ENCODE peak calls at places on chromosomes 13 and 19, in five cellular contexts. One of them, this sample, is unnamed.
A peak's percentile ranks its signal among the peaks of the same experiment; 100 is the strongest.

GRCh38 chr19:34667349-34668076 is 9.4 kb downstream of the SCGB2B2 start:
- DNase-seq in activated CD8-positive, alpha-beta T cell treated with anti-CD3 and anti-CD28 coated beads for 36 hours: no peak
- DNase-seq in RWPE1: peak; percentile 8
- DNase-seq in ovary: peak; percentile 39
- DNase-seq in fibroblast of mammary gland: peak; percentile 15
- DNase-seq in this sample: peak; percentile 15

GRCh38 chr13:65597839-65598818 is 1632.0 kb downstream of the PCDH9 start:
- DNase-seq in activated CD8-positive, alpha-beta T cell treated with anti-CD3 and anti-CD28 coated beads for 36 hours: no peak
- DNase-seq in RWPE1: no peak
- DNase-seq in ovary: no peak
- DNase-seq in fibroblast of mammary gland: peak; percentile 67
- DNase-seq in this sample: no peak

GRCh38 chr19:52138614-52139290 is 986 bp downstream of the ZNF616 start:
- DNase-seq in activated CD8-positive, alpha-beta T cell treated with anti-CD3 and anti-CD28 coated beads for 36 hours: peak; percentile 56
- DNase-seq in RWPE1: peak; percentile 19
- DNase-seq in ovary: peak; percentile 47
- DNase-seq in fibroblast of mammary gland: peak; percentile 16
- DNase-seq in this sample: peak; percentile 25

GRCh38 chr19:33719366-33720154 is 77.1 kb upstream of the KCTD15 start:
- DNase-seq in activated CD8-positive, alpha-beta T cell treated with anti-CD3 and anti-CD28 coated beads for 36 hours: no peak
- DNase-seq in RWPE1: no peak
- DNase-seq in ovary: no peak
- DNase-seq in fibroblast of mammary gland: no peak
- DNase-seq in this sample: no peak

GRCh38 chr13:66778461-66778860 is 451.7 kb downstream of the PCDH9 start:
- DNase-seq in activated CD8-positive, alpha-beta T cell treated with anti-CD3 and anti-CD28 coated beads for 36 hours: no peak
- DNase-seq in RWPE1: no peak
- DNase-seq in ovary: no peak
- DNase-seq in fibroblast of mammary gland: peak; percentile 2
- DNase-seq in this sample: no peak

GRCh38 chr13:99970761-99971575 is 599 bp downstream of the ZIC5 start:
- DNase-seq in activated CD8-positive, alpha-beta T cell treated with anti-CD3 and anti-CD28 coated beads for 36 hours: no peak
- DNase-seq in RWPE1: no peak
- DNase-seq in ovary: peak; percentile 19
- DNase-seq in fibroblast of mammary gland: no peak
- DNase-seq in this sample: no peak

GRCh38 chr19:51742736-51743288 is 8.9 kb downstream of the FPR1 start:
- DNase-seq in activated CD8-positive, alpha-beta T cell treated with anti-CD3 and anti-CD28 coated beads for 36 hours: no peak
- DNase-seq in RWPE1: no peak
- DNase-seq in ovary: no peak
- DNase-seq in fibroblast of mammary gland: peak; percentile 94
- DNase-seq in this sample: no peak

GRCh38 chr19:39341122-39341719 is 1.0 kb upstream of the SAMD4B start:
- DNase-seq in activated CD8-positive, alpha-beta T cell treated with anti-CD3 and anti-CD28 coated beads for 36 hours: no peak
- DNase-seq in RWPE1: no peak
- DNase-seq in ovary: peak; percentile 58
- DNase-seq in fibroblast of mammary gland: no peak
- DNase-seq in this sample: peak; percentile 51

DNA sequence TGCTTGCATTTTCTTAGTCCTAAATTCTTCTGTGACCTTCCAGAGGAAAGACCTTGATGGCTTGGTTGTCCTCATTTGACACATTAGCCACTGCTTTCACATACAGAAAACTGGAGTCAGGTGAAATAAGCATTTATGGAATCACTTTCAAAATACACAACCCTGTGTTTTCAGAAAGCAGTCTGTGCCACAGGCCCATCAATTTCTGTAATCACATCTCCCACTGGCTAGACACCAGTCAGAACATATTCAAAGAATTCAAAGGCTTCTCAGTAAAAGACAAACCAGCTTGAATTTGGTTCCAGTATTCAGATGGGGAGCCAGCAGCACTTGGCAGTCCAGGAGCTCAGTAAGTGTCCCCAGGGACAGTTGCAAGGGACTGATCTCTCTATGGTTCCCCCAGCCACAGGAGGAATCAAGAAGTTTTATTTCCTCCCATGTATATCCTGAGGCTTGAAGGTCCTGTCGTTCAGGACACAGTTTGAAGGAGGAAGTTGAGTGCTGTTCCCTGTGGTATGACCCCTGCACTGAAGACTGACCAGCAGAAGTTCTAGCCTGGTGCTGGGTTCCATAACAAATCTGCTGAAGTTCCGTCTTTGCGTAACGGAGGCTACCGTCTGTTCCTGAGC is 214.3 kb downstream of the FOXO1 start:
- DNase-seq in activated CD8-positive, alpha-beta T cell treated with anti-CD3 and anti-CD28 coated beads for 36 hours: no peak
- DNase-seq in RWPE1: no peak
- DNase-seq in ovary: no peak
- DNase-seq in fibroblast of mammary gland: no peak
- DNase-seq in this sample: no peak
- TF ChIP-seq CTCF in activated CD8-positive, alpha-beta T cell treated with anti-CD3 and anti-CD28 coated beads for 36 hours: no peak
- TF ChIP-seq CTCF in RWPE1: no peak
- TF ChIP-seq CTCF in ovary: no peak
- TF ChIP-seq CTCF in fibroblast of mammary gland: no peak
- TF ChIP-seq CTCF in this sample: no peak

DNA sequence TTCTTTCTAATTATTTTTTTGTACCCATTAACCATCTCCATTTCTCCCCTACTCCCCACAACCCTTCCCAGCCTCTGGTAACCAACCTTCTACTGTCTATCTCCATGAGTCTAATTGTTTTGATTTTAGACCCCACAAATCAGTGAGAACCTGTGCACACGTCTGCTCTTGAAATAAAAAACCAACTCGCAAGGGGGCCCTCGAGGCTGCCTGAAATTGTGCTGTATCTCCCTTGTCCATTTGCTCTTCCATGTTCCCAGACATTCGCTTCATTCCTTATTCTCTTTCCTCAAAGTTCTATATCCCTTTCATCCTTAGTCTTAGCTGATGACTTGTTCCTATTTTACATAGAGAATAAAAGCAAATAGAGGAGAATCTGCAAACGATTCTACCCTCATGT is 95.0 kb downstream of the GPC5 start:
- DNase-seq in activated CD8-positive, alpha-beta T cell treated with anti-CD3 and anti-CD28 coated beads for 36 hours: no peak
- DNase-seq in RWPE1: no peak
- DNase-seq in ovary: no peak
- DNase-seq in fibroblast of mammary gland: no peak
- DNase-seq in this sample: no peak
- TF ChIP-seq CTCF in activated CD8-positive, alpha-beta T cell treated with anti-CD3 and anti-CD28 coated beads for 36 hours: no peak
- TF ChIP-seq CTCF in RWPE1: no peak
- TF ChIP-seq CTCF in ovary: no peak
- TF ChIP-seq CTCF in fibroblast of mammary gland: no peak
- TF ChIP-seq CTCF in this sample: no peak

DNA sequence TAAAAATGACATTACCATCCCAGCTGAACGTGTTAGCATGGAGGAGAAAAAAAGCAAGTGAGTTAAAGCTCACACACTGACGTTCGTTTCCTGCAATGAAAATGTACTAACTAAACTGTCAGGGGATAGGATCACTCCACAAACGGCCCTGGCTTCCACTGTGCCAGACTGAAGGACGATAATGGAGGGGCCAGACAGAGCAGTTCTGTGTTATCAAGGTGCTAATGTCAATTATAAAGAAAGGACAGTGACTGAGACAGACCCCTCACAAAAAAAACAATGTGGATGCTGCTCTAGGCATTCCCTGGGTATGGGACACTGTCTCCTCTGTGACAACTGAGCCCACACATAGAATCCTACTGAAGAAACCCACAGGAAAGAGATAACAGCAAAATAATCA is 43.7 kb upstream of the SLC15A1 start:
- DNase-seq in activated CD8-positive, alpha-beta T cell treated with anti-CD3 and anti-CD28 coated beads for 36 hours: no peak
- DNase-seq in RWPE1: no peak
- DNase-seq in ovary: no peak
- DNase-seq in fibroblast of mammary gland: no peak
- DNase-seq in this sample: no peak
- TF ChIP-seq CTCF in activated CD8-positive, alpha-beta T cell treated with anti-CD3 and anti-CD28 coated beads for 36 hours: no peak
- TF ChIP-seq CTCF in RWPE1: no peak
- TF ChIP-seq CTCF in ovary: no peak
- TF ChIP-seq CTCF in fibroblast of mammary gland: no peak
- TF ChIP-seq CTCF in this sample: no peak

DNA sequence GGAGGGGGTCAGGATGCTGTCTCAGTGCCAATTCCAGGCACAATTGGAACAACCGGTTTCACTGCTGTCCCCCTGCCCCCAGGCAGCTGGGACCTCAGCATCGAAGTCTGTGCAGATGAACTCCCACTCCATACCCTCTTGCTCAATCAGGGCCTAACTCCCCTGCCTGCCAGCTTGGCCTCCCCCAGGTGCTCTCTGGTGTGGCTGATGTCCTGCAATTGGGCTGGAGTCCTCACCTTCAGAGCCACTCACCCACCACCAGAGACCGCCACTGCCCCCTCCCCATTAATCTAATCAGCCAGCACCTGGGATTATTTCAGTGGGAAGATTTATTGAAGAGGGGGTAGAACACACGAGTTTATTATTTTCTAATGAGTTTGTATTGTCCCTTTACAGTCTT is 118.8 kb downstream of the MIPEP start:
- DNase-seq in activated CD8-positive, alpha-beta T cell treated with anti-CD3 and anti-CD28 coated beads for 36 hours: no peak
- DNase-seq in RWPE1: no peak
- DNase-seq in ovary: no peak
- DNase-seq in fibroblast of mammary gland: no peak
- DNase-seq in this sample: no peak
- TF ChIP-seq CTCF in activated CD8-positive, alpha-beta T cell treated with anti-CD3 and anti-CD28 coated beads for 36 hours: no peak
- TF ChIP-seq CTCF in RWPE1: no peak
- TF ChIP-seq CTCF in ovary: no peak
- TF ChIP-seq CTCF in fibroblast of mammary gland: no peak
- TF ChIP-seq CTCF in this sample: peak; percentile 8

GRCh38 chr13:51935326-51936171 is 73.8 kb downstream of the CCDC70 start:
- DNase-seq in activated CD8-positive, alpha-beta T cell treated with anti-CD3 and anti-CD28 coated beads for 36 hours: no peak
- DNase-seq in RWPE1: peak; percentile 20
- DNase-seq in ovary: no peak
- DNase-seq in fibroblast of mammary gland: peak; percentile 4
- DNase-seq in this sample: no peak
- TF ChIP-seq CTCF in activated CD8-positive, alpha-beta T cell treated with anti-CD3 and anti-CD28 coated beads for 36 hours: no peak
- TF ChIP-seq CTCF in RWPE1: peak; percentile 12
- TF ChIP-seq CTCF in ovary: no peak
- TF ChIP-seq CTCF in fibroblast of mammary gland: peak; percentile 24
- TF ChIP-seq CTCF in this sample: no peak

DNA sequence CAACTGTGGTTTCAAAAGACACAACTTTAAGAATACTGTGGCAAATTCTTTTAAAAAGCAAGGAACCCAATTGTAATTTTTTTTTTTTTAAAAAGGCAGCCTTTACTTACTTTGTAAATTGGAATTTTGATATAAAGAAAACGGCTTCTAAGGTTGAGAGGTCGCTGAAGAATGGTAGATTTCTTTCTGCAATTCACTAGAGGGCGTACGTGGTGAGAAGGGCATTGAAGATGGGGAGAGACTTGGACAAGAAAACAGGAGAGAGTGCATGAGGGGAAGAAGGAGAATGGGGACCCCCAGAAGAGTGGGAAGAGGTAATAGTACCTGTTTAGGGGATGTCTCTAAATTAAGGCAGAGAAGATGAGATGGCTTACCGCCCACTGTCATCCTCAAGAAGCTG is 33.5 kb upstream of the PABPC3 start:
- DNase-seq in activated CD8-positive, alpha-beta T cell treated with anti-CD3 and anti-CD28 coated beads for 36 hours: no peak
- DNase-seq in RWPE1: no peak
- DNase-seq in ovary: no peak
- DNase-seq in fibroblast of mammary gland: no peak
- DNase-seq in this sample: no peak
- TF ChIP-seq CTCF in activated CD8-positive, alpha-beta T cell treated with anti-CD3 and anti-CD28 coated beads for 36 hours: no peak
- TF ChIP-seq CTCF in RWPE1: no peak
- TF ChIP-seq CTCF in ovary: no peak
- TF ChIP-seq CTCF in fibroblast of mammary gland: no peak
- TF ChIP-seq CTCF in this sample: no peak

GRCh38 chr19:3035542-3036118 is 6.5 kb upstream of the TLE2 start:
- DNase-seq in activated CD8-positive, alpha-beta T cell treated with anti-CD3 and anti-CD28 coated beads for 36 hours: peak; percentile 98
- DNase-seq in RWPE1: peak; percentile 100
- DNase-seq in ovary: peak; percentile 98
- DNase-seq in fibroblast of mammary gland: peak; percentile 99
- DNase-seq in this sample: peak; percentile 100
- TF ChIP-seq CTCF in activated CD8-positive, alpha-beta T cell treated with anti-CD3 and anti-CD28 coated beads for 36 hours: no peak
- TF ChIP-seq CTCF in RWPE1: no peak
- TF ChIP-seq CTCF in ovary: no peak
- TF ChIP-seq CTCF in fibroblast of mammary gland: no peak
- TF ChIP-seq CTCF in this sample: no peak

DNA sequence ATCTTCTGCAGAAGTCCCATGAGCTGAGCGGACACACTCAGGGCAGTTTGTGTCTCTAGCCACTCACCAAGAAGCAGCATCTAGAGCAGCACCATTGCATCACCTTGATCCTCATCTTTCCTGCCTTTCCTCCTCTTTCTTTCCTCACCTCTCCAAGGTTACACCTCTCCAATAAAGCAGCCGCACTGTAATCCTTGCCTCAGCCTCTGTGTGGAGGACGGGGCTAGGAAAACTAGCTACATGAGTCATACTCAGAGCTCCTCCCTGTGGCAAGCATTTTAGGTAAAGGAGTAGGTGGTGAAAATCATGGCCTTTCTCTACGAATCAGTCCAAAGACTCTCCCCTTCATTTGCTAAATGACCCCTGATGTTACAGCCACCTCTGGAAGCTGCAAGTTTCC is 108.8 kb downstream of the DNAJC15 start:
- DNase-seq in activated CD8-positive, alpha-beta T cell treated with anti-CD3 and anti-CD28 coated beads for 36 hours: no peak
- DNase-seq in RWPE1: peak; percentile 75
- DNase-seq in ovary: no peak
- DNase-seq in fibroblast of mammary gland: peak; percentile 42
- DNase-seq in this sample: peak; percentile 31
- TF ChIP-seq CTCF in activated CD8-positive, alpha-beta T cell treated with anti-CD3 and anti-CD28 coated beads for 36 hours: no peak
- TF ChIP-seq CTCF in RWPE1: no peak
- TF ChIP-seq CTCF in ovary: peak; percentile 7
- TF ChIP-seq CTCF in fibroblast of mammary gland: peak; percentile 27
- TF ChIP-seq CTCF in this sample: peak; percentile 49

DNA sequence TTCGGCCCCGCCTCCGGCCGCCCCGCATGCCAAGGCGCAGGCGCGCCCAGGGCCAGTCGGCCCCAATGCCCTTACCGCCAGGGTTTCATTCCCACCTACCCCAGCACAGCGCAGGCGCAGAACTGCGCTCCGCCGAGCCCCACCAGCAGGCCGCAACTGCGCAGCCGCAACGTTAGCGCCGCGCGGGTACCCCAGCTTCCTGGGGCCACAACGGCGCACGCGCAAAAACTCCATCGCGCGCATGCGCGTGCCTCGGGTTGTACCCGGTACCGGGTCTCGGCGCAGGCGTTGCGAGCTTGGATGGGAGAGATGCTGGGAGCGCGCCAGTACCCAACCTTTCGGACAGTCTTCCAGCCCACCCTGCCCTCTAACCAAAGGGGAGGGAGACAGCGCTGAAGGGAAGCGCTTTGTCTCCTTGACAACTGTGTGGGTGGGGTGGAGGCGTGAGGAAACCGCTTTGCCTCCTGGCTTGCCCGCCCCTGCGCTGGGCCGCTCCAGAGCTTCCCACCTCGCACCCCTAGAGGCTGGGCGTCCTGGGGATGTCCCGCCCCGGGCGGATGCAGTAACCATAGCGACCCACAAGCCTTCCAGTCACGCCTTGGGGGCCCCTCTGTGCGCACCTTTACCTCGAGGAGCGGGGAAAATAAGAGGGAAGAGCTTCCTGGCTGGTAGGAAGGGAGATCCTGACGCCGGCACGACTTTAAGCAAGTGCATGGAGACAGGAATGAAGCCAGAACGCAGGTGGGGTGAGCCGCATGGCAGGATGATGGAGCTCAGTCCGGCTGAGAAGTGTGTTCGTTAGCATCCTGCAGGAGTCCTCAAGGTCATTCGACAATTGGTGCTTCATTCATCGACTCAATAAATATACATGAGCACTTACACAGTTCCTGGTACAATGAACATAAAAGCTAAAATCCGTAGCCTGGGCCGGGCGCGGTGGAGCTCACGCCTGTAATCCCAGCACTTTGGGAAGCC is 525 bp upstream of the MYPOP start:
- DNase-seq in activated CD8-positive, alpha-beta T cell treated with anti-CD3 and anti-CD28 coated beads for 36 hours: peak; percentile 98
- DNase-seq in RWPE1: peak; percentile 100
- DNase-seq in ovary: peak; percentile 100
- DNase-seq in fibroblast of mammary gland: peak; percentile 95
- DNase-seq in this sample: peak; percentile 100
- TF ChIP-seq CTCF in activated CD8-positive, alpha-beta T cell treated with anti-CD3 and anti-CD28 coated beads for 36 hours: no peak
- TF ChIP-seq CTCF in RWPE1: no peak
- TF ChIP-seq CTCF in ovary: no peak
- TF ChIP-seq CTCF in fibroblast of mammary gland: no peak
- TF ChIP-seq CTCF in this sample: no peak

This sample was measured in GM13977.